ENCODE peak calls at places on chromosomes 4 and X, in seven cellular contexts. One of them, this sample, is unnamed. For H3K79me1, the result is how much of the 10 kb centered on the place peaks cover.

GRCh38 chr4:17695341-17695740 is 80.9 kb downstream of the MED28 start:
- DNase-seq in H9: no peak
- DNase-seq in neuronal stem cell: no peak
- DNase-seq in H1: no peak
- DNase-seq in mesenchymal stem cell: no peak
- DNase-seq in IMR-90: no peak
- DNase-seq in trophoblast cell: no peak
- DNase-seq in this sample: no peak

GRCh38 chr4:7055111-7055989 is 12.2 kb downstream of the TADA2B start:
- DNase-seq in IMR-90: peak
- DNase-seq in H9: no peak
- DNase-seq in H1: no peak
- DNase-seq in mesenchymal stem cell: no peak
- DNase-seq in trophoblast cell: no peak
- DNase-seq in neuronal stem cell: no peak
- DNase-seq in this sample: no peak

GRCh38 chrX:151488677-151489076 is 74.8 kb upstream of the PASD1 start:
- DNase-seq in H1: no peak
- DNase-seq in trophoblast cell: no peak
- DNase-seq in mesenchymal stem cell: no peak
- DNase-seq in neuronal stem cell: no peak
- DNase-seq in IMR-90: no peak
- DNase-seq in H9: peak
- DNase-seq in this sample: peak

GRCh38 chr4:120078216-120078615 is 11.6 kb upstream of the MAD2L1 start:
- DNase-seq in IMR-90: no peak
- DNase-seq in mesenchymal stem cell: no peak
- DNase-seq in trophoblast cell: no peak
- DNase-seq in H9: no peak
- DNase-seq in neuronal stem cell: no peak
- DNase-seq in H1: no peak
- DNase-seq in this sample: no peak

GRCh38 chr4:118282692-118283091 is 70.1 kb downstream of the PRSS12 start:
- DNase-seq in H9: no peak
- DNase-seq in trophoblast cell: peak
- DNase-seq in neuronal stem cell: no peak
- DNase-seq in IMR-90: peak
- DNase-seq in mesenchymal stem cell: no peak
- DNase-seq in H1: no peak
- DNase-seq in this sample: peak

GRCh38 chrX:106894392-106894909 is 8.7 kb downstream of the RIPPLY1 start:
- DNase-seq in trophoblast cell: peak
- DNase-seq in H1: peak
- DNase-seq in neuronal stem cell: peak
- DNase-seq in mesenchymal stem cell: peak
- DNase-seq in IMR-90: peak
- DNase-seq in H9: peak
- DNase-seq in this sample: peak

GRCh38 chr4:21688596-21689265 is 259.8 kb downstream of the KCNIP4 start:
- DNase-seq in neuronal stem cell: no peak
- DNase-seq in mesenchymal stem cell: peak
- DNase-seq in trophoblast cell: no peak
- DNase-seq in H9: no peak
- DNase-seq in IMR-90: no peak
- DNase-seq in H1: no peak
- DNase-seq in this sample: no peak

GRCh38 chr4:26120098-26120795 is 200.6 kb upstream of the RBPJ start:
- DNase-seq in IMR-90: no peak
- DNase-seq in H9: no peak
- DNase-seq in trophoblast cell: no peak
- DNase-seq in mesenchymal stem cell: no peak
- DNase-seq in H1: no peak
- DNase-seq in neuronal stem cell: no peak
- DNase-seq in this sample: no peak

GRCh38 chrX:49627030-49627777 is 28.4 kb downstream of the GAGE1 start:
- DNase-seq in trophoblast cell: peak
- DNase-seq in mesenchymal stem cell: no peak
- DNase-seq in IMR-90: no peak
- DNase-seq in H1: no peak
- DNase-seq in H9: peak
- DNase-seq in neuronal stem cell: no peak
- DNase-seq in this sample: peak

GRCh38 chrX:133922390-133922772 is 63.0 kb downstream of the GPC3 start:
- DNase-seq in IMR-90: no peak
- DNase-seq in H1: no peak
- DNase-seq in mesenchymal stem cell: no peak
- DNase-seq in neuronal stem cell: no peak
- DNase-seq in trophoblast cell: no peak
- DNase-seq in H9: no peak
- DNase-seq in this sample: no peak

GRCh38 chr4:70703695-70704332 is 15.5 kb downstream of the UTP3 start:
- DNase-seq in trophoblast cell: peak
- DNase-seq in IMR-90: peak
- DNase-seq in neuronal stem cell: peak
- DNase-seq in mesenchymal stem cell: peak
- DNase-seq in H9: no peak
- DNase-seq in H1: no peak
- DNase-seq in this sample: no peak

GRCh38 chrX:78822157-78822683 is 74.7 kb downstream of the LPAR4 start:
- DNase-seq in neuronal stem cell: no peak
- DNase-seq in H9: no peak
- DNase-seq in mesenchymal stem cell: no peak
- DNase-seq in trophoblast cell: no peak
- DNase-seq in H1: no peak
- DNase-seq in IMR-90: no peak
- DNase-seq in this sample: no peak

GRCh38 chrX:108735680-108736508 is 469 bp downstream of the IRS4 start:
- DNase-seq in trophoblast cell: peak
- DNase-seq in H9: no peak
- DNase-seq in mesenchymal stem cell: peak
- DNase-seq in IMR-90: no peak
- DNase-seq in neuronal stem cell: no peak
- DNase-seq in H1: no peak
- DNase-seq in this sample: peak

GRCh38 chrX:3159995-3160715 is 118.9 kb downstream of the ARSF start:
- DNase-seq in trophoblast cell: no peak
- DNase-seq in IMR-90: no peak
- DNase-seq in neuronal stem cell: no peak
- DNase-seq in mesenchymal stem cell: no peak
- DNase-seq in H1: no peak
- DNase-seq in H9: no peak
- DNase-seq in this sample: no peak

GRCh38 chrX:119990409-119990994 is 47.0 kb upstream of the NKAP start:
- DNase-seq in IMR-90: no peak
- DNase-seq in H9: peak
- DNase-seq in H1: no peak
- DNase-seq in mesenchymal stem cell: no peak
- DNase-seq in trophoblast cell: no peak
- DNase-seq in neuronal stem cell: no peak
- DNase-seq in this sample: no peak

GRCh38 chrX:106247162-106247561 is 79.1 kb downstream of the PWWP3B start:
- DNase-seq in H1: no peak
- DNase-seq in IMR-90: no peak
- DNase-seq in neuronal stem cell: no peak
- DNase-seq in H9: no peak
- DNase-seq in trophoblast cell: no peak
- DNase-seq in mesenchymal stem cell: peak
- DNase-seq in this sample: no peak

GRCh38 chr4:81052119-81053068 is 21.9 kb downstream of the BMP3 start:
- DNase-seq in H1: peak
- DNase-seq in trophoblast cell: peak
- DNase-seq in IMR-90: peak
- DNase-seq in neuronal stem cell: peak
- DNase-seq in mesenchymal stem cell: peak
- DNase-seq in H9: peak
- DNase-seq in this sample: peak

GRCh38 chr4:102869569-102870227 is 906 bp downstream of the CISD2 start:
- DNase-seq in H1: no peak
- DNase-seq in mesenchymal stem cell: no peak
- DNase-seq in IMR-90: peak
- DNase-seq in H9: no peak
- DNase-seq in trophoblast cell: no peak
- DNase-seq in neuronal stem cell: no peak
- DNase-seq in this sample: no peak

GRCh38 chrX:39688576-39689373 is 409.0 kb downstream of the BCOR start:
- DNase-seq in H1: no peak
- DNase-seq in neuronal stem cell: peak
- DNase-seq in trophoblast cell: peak
- DNase-seq in IMR-90: peak
- DNase-seq in H9: peak
- DNase-seq in mesenchymal stem cell: peak
- DNase-seq in this sample: peak

GRCh38 chr4:27506401-27506800 is 645.8 kb downstream of the STIM2 start:
- DNase-seq in IMR-90: no peak
- DNase-seq in mesenchymal stem cell: no peak
- DNase-seq in H1: no peak
- DNase-seq in trophoblast cell: no peak
- DNase-seq in H9: no peak
- DNase-seq in neuronal stem cell: no peak
- DNase-seq in this sample: no peak
- H3K4ac ChIP-seq in IMR-90: no peak
- H3K4ac ChIP-seq in mesenchymal stem cell: no peak
- H3K4ac ChIP-seq in H1: no peak
- H3K4ac ChIP-seq in trophoblast cell: no peak
- H3K4ac ChIP-seq in H9: no peak
- H3K4ac ChIP-seq in neuronal stem cell: no peak
- H3K4ac ChIP-seq in this sample: no peak

DNA sequence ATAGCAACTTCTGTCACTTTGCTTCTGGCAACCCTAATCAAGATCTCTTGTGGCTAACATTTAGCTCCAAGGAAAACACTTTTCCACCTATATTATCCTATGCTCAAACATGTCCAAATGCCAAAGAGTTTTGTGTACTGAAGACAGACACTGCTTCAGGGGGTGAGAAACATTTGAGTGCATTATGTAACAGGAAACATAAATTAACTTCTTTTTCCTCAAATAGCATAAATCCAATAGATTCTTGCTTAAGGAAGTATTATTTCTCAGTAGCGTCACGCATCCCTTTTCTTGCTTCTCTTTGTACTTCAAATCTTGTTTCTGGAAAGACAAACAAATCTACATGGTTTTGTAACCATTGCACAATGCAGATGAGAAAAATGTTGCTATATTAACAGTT is 839.1 kb downstream of the GLUD2 start:
- DNase-seq in trophoblast cell: no peak
- DNase-seq in neuronal stem cell: no peak
- DNase-seq in H1: no peak
- DNase-seq in IMR-90: no peak
- DNase-seq in mesenchymal stem cell: no peak
- DNase-seq in H9: no peak
- DNase-seq in this sample: no peak
- H3K79me1 ChIP-seq in trophoblast cell: under half
- H3K79me1 ChIP-seq in neuronal stem cell: under half
- H3K79me1 ChIP-seq in H1: under half
- H3K79me1 ChIP-seq in IMR-90: under half
- H3K79me1 ChIP-seq in mesenchymal stem cell: under half
- H3K79me1 ChIP-seq in H9: under half
- H3K79me1 ChIP-seq in this sample: under half

GRCh38 chrX:129706395-129707072 is 32.2 kb upstream of the XPNPEP2 start:
- DNase-seq in H9: no peak
- DNase-seq in H1: no peak
- DNase-seq in mesenchymal stem cell: no peak
- DNase-seq in neuronal stem cell: no peak
- DNase-seq in IMR-90: no peak
- DNase-seq in trophoblast cell: no peak
- DNase-seq in this sample: no peak
- H3K9ac ChIP-seq in H9: no peak
- H3K9ac ChIP-seq in H1: no peak
- H3K9ac ChIP-seq in mesenchymal stem cell: no peak
- H3K9ac ChIP-seq in neuronal stem cell: no peak
- H3K9ac ChIP-seq in IMR-90: no peak
- H3K9ac ChIP-seq in trophoblast cell: no peak
- H3K9ac ChIP-seq in this sample: no peak

GRCh38 chr4:74628808-74629616 is 165.3 kb downstream of the BTC start:
- DNase-seq in IMR-90: peak
- DNase-seq in neuronal stem cell: no peak
- DNase-seq in mesenchymal stem cell: peak
- DNase-seq in H1: no peak
- DNase-seq in trophoblast cell: peak
- DNase-seq in H9: no peak
- DNase-seq in this sample: no peak

GRCh38 chr4:74632634-74633033 is 161.7 kb downstream of the BTC start:
- DNase-seq in trophoblast cell: no peak
- DNase-seq in mesenchymal stem cell: peak
- DNase-seq in IMR-90: peak
- DNase-seq in H9: no peak
- DNase-seq in neuronal stem cell: no peak
- DNase-seq in H1: no peak
- DNase-seq in this sample: no peak

GRCh38 chr4:74630551-74630950 is 163.8 kb downstream of the BTC start:
- DNase-seq in IMR-90: no peak
- DNase-seq in neuronal stem cell: no peak
- DNase-seq in trophoblast cell: no peak
- DNase-seq in H1: no peak
- DNase-seq in mesenchymal stem cell: no peak
- DNase-seq in H9: no peak
- DNase-seq in this sample: no peak

GRCh38 chr4:74631988-74632387 is 162.3 kb downstream of the BTC start:
- DNase-seq in neuronal stem cell: no peak
- DNase-seq in IMR-90: no peak
- DNase-seq in H1: no peak
- DNase-seq in H9: no peak
- DNase-seq in trophoblast cell: no peak
- DNase-seq in mesenchymal stem cell: no peak
- DNase-seq in this sample: no peak

DNA sequence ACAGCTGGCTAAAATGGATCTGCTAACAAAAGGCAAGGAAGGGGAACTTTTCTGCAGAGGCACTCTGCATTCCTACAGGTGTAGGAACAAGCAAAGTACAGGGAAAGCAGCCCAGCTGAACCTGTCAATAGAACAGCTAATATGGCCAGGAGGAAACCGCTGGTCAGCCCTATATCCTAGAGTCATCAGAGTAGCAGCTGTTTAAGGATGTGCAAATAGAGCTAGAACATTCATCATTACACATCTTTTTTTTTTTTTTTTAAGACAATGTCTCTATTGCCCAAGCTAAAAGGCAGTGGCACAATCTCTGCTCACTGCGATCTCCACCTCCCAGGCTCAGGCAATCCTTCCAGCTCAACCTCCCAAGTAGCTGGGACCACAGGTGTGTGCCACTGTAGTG is 163.0 kb downstream of the BTC start:
- DNase-seq in IMR-90: no peak
- DNase-seq in H1: no peak
- DNase-seq in H9: no peak
- DNase-seq in trophoblast cell: no peak
- DNase-seq in neuronal stem cell: no peak
- DNase-seq in mesenchymal stem cell: peak
- DNase-seq in this sample: no peak
- H3K4ac ChIP-seq in IMR-90: no peak
- H3K4ac ChIP-seq in H1: no peak
- H3K4ac ChIP-seq in H9: no peak
- H3K4ac ChIP-seq in trophoblast cell: no peak
- H3K4ac ChIP-seq in neuronal stem cell: no peak
- H3K4ac ChIP-seq in mesenchymal stem cell: peak
- H3K4ac ChIP-seq in this sample: no peak

GRCh38 chrX:117982702-117983392 is 133.8 kb downstream of the KLHL13 start:
- DNase-seq in H9: no peak
- DNase-seq in IMR-90: no peak
- DNase-seq in neuronal stem cell: no peak
- DNase-seq in mesenchymal stem cell: no peak
- DNase-seq in trophoblast cell: no peak
- DNase-seq in H1: no peak
- DNase-seq in this sample: no peak
- H3K79me1 ChIP-seq in H9: under half
- H3K79me1 ChIP-seq in IMR-90: under half
- H3K79me1 ChIP-seq in neuronal stem cell: under half
- H3K79me1 ChIP-seq in mesenchymal stem cell: under half
- H3K79me1 ChIP-seq in trophoblast cell: under half
- H3K79me1 ChIP-seq in H1: under half
- H3K79me1 ChIP-seq in this sample: under half

This sample was measured in mesendoderm.